ENCODE peak calls at places on chromosome 19, in seven cellular contexts. One of them, this sample, is unnamed.

GRCh38 chr19:57512845-57513244 is 13.1 kb downstream of the ZNF773 start:
- DNase-seq in tibial nerve: no peak
- DNase-seq in pancreas: no peak
- DNase-seq in heart right ventricle: no peak
- DNase-seq in Peyer's patch: no peak
- DNase-seq in HCT116: no peak
- DNase-seq in heart left ventricle: no peak
- DNase-seq in this sample: no peak

GRCh38 chr19:37920591-37921450 is 13.8 kb downstream of the SIPA1L3 start:
- DNase-seq in tibial nerve: no peak
- DNase-seq in pancreas: no peak
- DNase-seq in heart right ventricle: no peak
- DNase-seq in Peyer's patch: no peak
- DNase-seq in HCT116: no peak
- DNase-seq in heart left ventricle: no peak
- DNase-seq in this sample: no peak

GRCh38 chr19:33416307-33417215 is 43.1 kb downstream of the CEBPG start:
- DNase-seq in tibial nerve: peak; percentile 65
- DNase-seq in pancreas: peak; percentile 51
- DNase-seq in heart right ventricle: peak; percentile 57
- DNase-seq in Peyer's patch: peak; percentile 67
- DNase-seq in HCT116: peak; percentile 52
- DNase-seq in heart left ventricle: peak; percentile 54
- DNase-seq in this sample: peak; percentile 61

GRCh38 chr19:36837525-36837901 is 674 bp downstream of the ZNF790 start:
- DNase-seq in tibial nerve: no peak
- DNase-seq in pancreas: no peak
- DNase-seq in heart right ventricle: no peak
- DNase-seq in Peyer's patch: no peak
- DNase-seq in HCT116: no peak
- DNase-seq in heart left ventricle: no peak
- DNase-seq in this sample: no peak

GRCh38 chr19:27709496-27709895 is 1503.5 kb downstream of the UQCRFS1 start:
- DNase-seq in tibial nerve: no peak
- DNase-seq in pancreas: no peak
- DNase-seq in heart right ventricle: no peak
- DNase-seq in Peyer's patch: no peak
- DNase-seq in HCT116: no peak
- DNase-seq in heart left ventricle: no peak
- DNase-seq in this sample: no peak

GRCh38 chr19:54178581-54179261 is 5.8 kb upstream of the TMC4 start:
- DNase-seq in tibial nerve: no peak
- DNase-seq in pancreas: peak; percentile 43
- DNase-seq in heart right ventricle: no peak
- DNase-seq in Peyer's patch: no peak
- DNase-seq in HCT116: no peak
- DNase-seq in heart left ventricle: no peak
- DNase-seq in this sample: peak; percentile 35

GRCh38 chr19:18353378-18354005 is 13.1 kb downstream of the PGPEP1 start:
- DNase-seq in tibial nerve: no peak
- DNase-seq in pancreas: no peak
- DNase-seq in heart right ventricle: no peak
- DNase-seq in Peyer's patch: no peak
- DNase-seq in HCT116: no peak
- DNase-seq in heart left ventricle: no peak
- DNase-seq in this sample: no peak

GRCh38 chr19:9061879-9062278 is 25.0 kb upstream of the OR1M1 start:
- DNase-seq in tibial nerve: no peak
- DNase-seq in pancreas: no peak
- DNase-seq in heart right ventricle: no peak
- DNase-seq in Peyer's patch: no peak
- DNase-seq in HCT116: no peak
- DNase-seq in heart left ventricle: no peak
- DNase-seq in this sample: no peak

GRCh38 chr19:46621191-46622117 is 3.4 kb downstream of the PTGIR start:
- DNase-seq in tibial nerve: no peak
- DNase-seq in pancreas: no peak
- DNase-seq in heart right ventricle: no peak
- DNase-seq in Peyer's patch: no peak
- DNase-seq in HCT116: no peak
- DNase-seq in heart left ventricle: peak; percentile 7
- DNase-seq in this sample: no peak

GRCh38 chr19:2446390-2446789 is 10.4 kb downstream of the LMNB2 start:
- DNase-seq in tibial nerve: no peak
- DNase-seq in pancreas: no peak
- DNase-seq in heart right ventricle: no peak
- DNase-seq in Peyer's patch: peak; percentile 54
- DNase-seq in HCT116: no peak
- DNase-seq in heart left ventricle: no peak
- DNase-seq in this sample: no peak

GRCh38 chr19:43667524-43668405 is 2.2 kb downstream of the PLAUR start:
- DNase-seq in tibial nerve: no peak
- DNase-seq in pancreas: no peak
- DNase-seq in heart right ventricle: peak; percentile 17
- DNase-seq in Peyer's patch: no peak
- DNase-seq in HCT116: no peak
- DNase-seq in heart left ventricle: peak; percentile 34
- DNase-seq in this sample: no peak

GRCh38 chr19:472005-472858 is 11.4 kb upstream of the SHC2 start:
- DNase-seq in tibial nerve: no peak
- DNase-seq in pancreas: no peak
- DNase-seq in heart right ventricle: no peak
- DNase-seq in Peyer's patch: no peak
- DNase-seq in HCT116: no peak
- DNase-seq in heart left ventricle: peak; percentile 3
- DNase-seq in this sample: no peak

GRCh38 chr19:1412995-1413889 is 5.9 kb downstream of the DAZAP1 start:
- DNase-seq in tibial nerve: no peak
- DNase-seq in pancreas: no peak
- DNase-seq in heart right ventricle: no peak
- DNase-seq in Peyer's patch: no peak
- DNase-seq in HCT116: no peak
- DNase-seq in heart left ventricle: no peak
- DNase-seq in this sample: no peak

GRCh38 chr19:55178781-55179569 is 1.1 kb downstream of the SYT5 start:
- DNase-seq in tibial nerve: peak; percentile 18
- DNase-seq in pancreas: peak; percentile 81
- DNase-seq in heart right ventricle: peak; percentile 55
- DNase-seq in Peyer's patch: peak; percentile 82
- DNase-seq in HCT116: peak; percentile 69
- DNase-seq in heart left ventricle: peak; percentile 70
- DNase-seq in this sample: peak; percentile 96

GRCh38 chr19:53980553-53981407 is 10.7 kb upstream of the CACNG6 start:
- DNase-seq in tibial nerve: no peak
- DNase-seq in pancreas: no peak
- DNase-seq in heart right ventricle: no peak
- DNase-seq in Peyer's patch: no peak
- DNase-seq in HCT116: peak; percentile 86
- DNase-seq in heart left ventricle: no peak
- DNase-seq in this sample: no peak

GRCh38 chr19:58577581-58578429 is 4.7 kb upstream of the MZF1 start:
- DNase-seq in tibial nerve: no peak
- DNase-seq in pancreas: no peak
- DNase-seq in heart right ventricle: no peak
- DNase-seq in Peyer's patch: no peak
- DNase-seq in HCT116: no peak
- DNase-seq in heart left ventricle: no peak
- DNase-seq in this sample: no peak

GRCh38 chr19:15265214-15265613 is 33.0 kb upstream of the EPHX3 start:
- DNase-seq in tibial nerve: no peak
- DNase-seq in pancreas: no peak
- DNase-seq in heart right ventricle: no peak
- DNase-seq in Peyer's patch: no peak
- DNase-seq in HCT116: no peak
- DNase-seq in heart left ventricle: no peak
- DNase-seq in this sample: no peak

GRCh38 chr19:15263361-15263985 is 31.2 kb upstream of the EPHX3 start:
- DNase-seq in tibial nerve: no peak
- DNase-seq in pancreas: no peak
- DNase-seq in heart right ventricle: no peak
- DNase-seq in Peyer's patch: no peak
- DNase-seq in HCT116: no peak
- DNase-seq in heart left ventricle: no peak
- DNase-seq in this sample: no peak

GRCh38 chr19:15264933-15265206 is 32.6 kb upstream of the EPHX3 start:
- DNase-seq in tibial nerve: no peak
- DNase-seq in pancreas: no peak
- DNase-seq in heart right ventricle: no peak
- DNase-seq in Peyer's patch: no peak
- DNase-seq in HCT116: no peak
- DNase-seq in heart left ventricle: no peak
- DNase-seq in this sample: no peak

GRCh38 chr19:15265849-15266248 is 33.6 kb upstream of the EPHX3 start:
- DNase-seq in tibial nerve: peak; percentile 82
- DNase-seq in pancreas: peak; percentile 99
- DNase-seq in heart right ventricle: peak; percentile 91
- DNase-seq in Peyer's patch: peak; percentile 30
- DNase-seq in HCT116: no peak
- DNase-seq in heart left ventricle: peak; percentile 94
- DNase-seq in this sample: no peak

DNA sequence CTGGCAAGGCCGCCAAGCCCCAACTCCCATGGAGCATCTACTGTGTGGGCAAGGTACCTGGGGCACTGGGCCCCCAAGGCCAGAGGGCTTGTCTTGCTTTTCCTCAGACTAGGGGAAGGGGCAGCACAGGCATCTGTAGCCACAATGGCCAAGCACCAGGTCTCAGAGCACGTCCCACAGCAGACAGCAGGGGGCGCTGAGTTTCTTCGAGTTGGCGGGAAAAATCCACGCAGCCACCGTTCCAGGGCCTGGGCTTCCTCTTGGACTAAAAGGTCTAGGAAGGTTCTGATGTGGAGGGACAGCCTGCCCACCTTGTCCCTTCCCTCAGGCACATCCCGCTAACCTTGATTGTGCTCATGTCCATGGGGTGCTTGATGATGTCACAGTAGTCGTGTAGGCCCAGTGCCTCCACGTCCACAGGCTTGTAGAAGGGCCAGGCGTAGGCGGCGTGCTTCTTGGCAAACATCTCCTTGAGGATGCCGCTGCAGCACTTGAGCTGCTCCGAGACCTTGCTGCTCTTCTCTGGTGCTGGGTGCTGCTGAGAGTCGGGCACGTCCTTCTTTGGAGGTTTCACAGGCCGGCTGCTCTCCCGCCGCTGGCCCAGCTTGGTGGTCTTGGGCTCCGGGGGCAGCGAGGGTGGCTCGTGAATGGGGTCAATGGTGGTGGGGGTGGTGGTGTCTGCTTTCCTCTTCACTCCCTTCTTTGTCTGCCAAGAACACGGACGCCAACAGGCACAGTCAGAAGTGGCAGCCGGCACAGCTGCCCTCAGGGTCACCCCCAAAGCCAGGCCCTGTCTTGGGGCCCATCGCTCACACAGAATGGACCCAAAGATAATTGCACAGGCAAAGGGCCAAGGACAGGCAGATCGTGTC is 32.0 kb upstream of the EPHX3 start:
- DNase-seq in tibial nerve: peak; percentile 76
- DNase-seq in pancreas: peak; percentile 80
- DNase-seq in heart right ventricle: peak; percentile 75
- DNase-seq in Peyer's patch: peak; percentile 74
- DNase-seq in HCT116: peak; percentile 45
- DNase-seq in heart left ventricle: peak; percentile 70
- DNase-seq in this sample: peak; percentile 66
- H3K27ac ChIP-seq in tibial nerve: peak overlapping the region; percentile 82
- H3K27ac ChIP-seq in pancreas: peak overlapping the region; percentile 88
- H3K27ac ChIP-seq in heart right ventricle: peak overlapping the region; percentile 68
- H3K27ac ChIP-seq in Peyer's patch: peak overlapping the region; percentile 53
- H3K27ac ChIP-seq in HCT116: no peak overlapping the region
- H3K27ac ChIP-seq in heart left ventricle: peak overlapping the region; percentile 82
- H3K27ac ChIP-seq in this sample: no peak overlapping the region

DNA sequence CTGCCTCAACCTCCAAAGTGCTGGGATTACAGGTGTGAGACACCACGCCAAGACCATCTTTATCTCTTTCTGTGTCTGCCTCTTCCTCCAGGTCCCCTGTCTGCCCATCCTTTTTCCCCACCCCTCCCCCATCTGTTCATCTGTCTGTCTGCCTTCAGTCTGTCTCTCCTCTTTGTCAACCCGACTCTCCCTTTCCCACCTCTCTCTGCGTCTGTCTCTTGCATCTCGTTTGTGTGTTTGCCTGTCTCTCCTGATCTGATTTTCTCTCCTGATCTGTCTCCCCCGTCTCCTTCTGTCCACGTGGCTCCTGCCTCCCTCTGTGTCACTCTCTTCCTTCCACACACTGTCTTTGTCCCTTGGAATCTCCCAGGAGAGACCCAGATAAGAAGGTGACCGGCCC is 10.0 kb downstream of the VASP start:
- DNase-seq in tibial nerve: no peak
- DNase-seq in pancreas: no peak
- DNase-seq in heart right ventricle: no peak
- DNase-seq in Peyer's patch: no peak
- DNase-seq in HCT116: no peak
- DNase-seq in heart left ventricle: no peak
- DNase-seq in this sample: no peak
- H3K4me1 ChIP-seq in tibial nerve: peaks cover 17% of the 10 kb centered on the region
- H3K4me1 ChIP-seq in pancreas: peaks cover 8% of the 10 kb centered on the region
- H3K4me1 ChIP-seq in heart right ventricle: peaks cover 31% of the 10 kb centered on the region
- H3K4me1 ChIP-seq in Peyer's patch: peaks cover 25% of the 10 kb centered on the region
- H3K4me1 ChIP-seq in HCT116: peaks cover 69% of the 10 kb centered on the region
- H3K4me1 ChIP-seq in heart left ventricle: peaks cover 61% of the 10 kb centered on the region
- H3K4me1 ChIP-seq in this sample: peaks cover 38% of the 10 kb centered on the region

DNA sequence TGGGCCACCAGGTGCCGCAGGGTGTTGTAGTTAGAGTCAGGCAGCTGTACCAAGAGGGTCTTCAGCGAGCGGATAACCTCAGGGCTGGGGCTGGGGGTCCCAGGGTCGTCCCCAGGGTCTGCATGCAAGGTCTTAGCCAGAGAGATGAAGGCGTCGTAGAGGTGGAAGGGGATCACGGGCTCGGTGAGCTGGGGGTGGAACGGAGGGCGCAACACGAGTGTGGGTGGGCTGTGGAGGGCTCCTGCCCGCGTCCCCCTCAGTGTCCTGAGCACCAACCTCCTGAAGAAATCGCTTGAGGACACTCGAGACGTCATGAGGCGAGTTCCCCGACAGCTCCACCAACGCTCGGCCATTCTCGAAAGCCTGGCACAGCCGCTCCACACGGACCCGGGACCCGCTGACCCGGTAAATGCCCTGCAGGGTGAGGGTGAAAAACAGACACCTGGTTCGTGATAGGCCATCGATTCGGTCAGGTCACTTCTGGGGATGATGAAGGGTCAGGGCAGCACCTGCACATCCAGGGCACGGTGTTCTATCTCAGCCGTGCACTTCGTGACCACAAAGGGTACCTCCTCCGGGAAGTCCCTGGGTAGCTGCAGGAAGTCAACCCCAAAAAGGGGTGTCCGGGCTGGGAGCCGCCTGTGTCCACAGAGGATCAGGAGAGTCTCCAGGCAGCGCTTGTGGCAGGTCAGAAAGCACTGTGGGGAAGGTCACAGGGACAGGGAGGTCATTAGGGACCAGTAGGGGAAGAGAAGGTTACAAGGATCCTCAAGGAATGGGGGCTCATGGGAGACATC is 6.7 kb upstream of the LPAR2 start:
- DNase-seq in tibial nerve: no peak
- DNase-seq in pancreas: no peak
- DNase-seq in heart right ventricle: no peak
- DNase-seq in Peyer's patch: no peak
- DNase-seq in HCT116: no peak
- DNase-seq in heart left ventricle: no peak
- DNase-seq in this sample: no peak
- H3K27ac ChIP-seq in tibial nerve: no peak overlapping the region
- H3K27ac ChIP-seq in pancreas: no peak overlapping the region
- H3K27ac ChIP-seq in heart right ventricle: no peak overlapping the region
- H3K27ac ChIP-seq in Peyer's patch: no peak overlapping the region
- H3K27ac ChIP-seq in HCT116: no peak overlapping the region
- H3K27ac ChIP-seq in heart left ventricle: no peak overlapping the region
- H3K27ac ChIP-seq in this sample: no peak overlapping the region

GRCh38 chr19:45485301-45486077 is 11.4 kb downstream of the RTN2 start:
- DNase-seq in tibial nerve: peak; percentile 99
- DNase-seq in pancreas: peak; percentile 97
- DNase-seq in heart right ventricle: peak; percentile 99
- DNase-seq in Peyer's patch: peak; percentile 99
- DNase-seq in HCT116: peak; percentile 91
- DNase-seq in heart left ventricle: peak; percentile 98
- DNase-seq in this sample: peak; percentile 97
- H3K4me1 ChIP-seq in tibial nerve: no peaks in the 10 kb centered on the region
- H3K4me1 ChIP-seq in pancreas: no peaks in the 10 kb centered on the region
- H3K4me1 ChIP-seq in heart right ventricle: peaks cover 4% of the 10 kb centered on the region
- H3K4me1 ChIP-seq in Peyer's patch: no peaks in the 10 kb centered on the region
- H3K4me1 ChIP-seq in HCT116: peaks cover 28% of the 10 kb centered on the region
- H3K4me1 ChIP-seq in heart left ventricle: peaks cover 4% of the 10 kb centered on the region
- H3K4me1 ChIP-seq in this sample: peaks cover 5% of the 10 kb centered on the region

This sample was measured in CD4-positive, alpha-beta memory T cell.